ENCODE peak calls at places on chromosomes 6 and 20, in seven cellular contexts. One of them, this sample, is unnamed.

GRCh38 chr6:168195712-168196111 is 116.7 kb upstream of the FRMD1 start:
- DNase-seq in A172: no peak
- DNase-seq in Karpas-422: no peak
- DNase-seq in putamen: no peak
- DNase-seq in activated T-cell treated with anti-CD3 and anti-CD28 coated beads for 1 hour: no peak
- DNase-seq in stimulated activated CD4-positive, alpha-beta T cell treated with anti-CD3 and anti-CD28 coated beads, Interleukin-1b, Interleukin-23, amount 100 ng/mL, for 48 hours: no peak
- DNase-seq in CD8-positive, alpha-beta T cell: no peak
- DNase-seq in this sample: no peak

GRCh38 chr20:29689411-29690225 is 1567.8 kb upstream of the DEFB115 start:
- DNase-seq in A172: no peak
- DNase-seq in Karpas-422: no peak
- DNase-seq in putamen: no peak
- DNase-seq in activated T-cell treated with anti-CD3 and anti-CD28 coated beads for 1 hour: peak; percentile 19
- DNase-seq in stimulated activated CD4-positive, alpha-beta T cell treated with anti-CD3 and anti-CD28 coated beads, Interleukin-1b, Interleukin-23, amount 100 ng/mL, for 48 hours: peak; percentile 54
- DNase-seq in CD8-positive, alpha-beta T cell: no peak
- DNase-seq in this sample: peak; percentile 76

GRCh38 chr20:34791289-34792020 is 34.0 kb downstream of the NCOA6 start:
- DNase-seq in A172: peak; percentile 12
- DNase-seq in Karpas-422: no peak
- DNase-seq in putamen: no peak
- DNase-seq in activated T-cell treated with anti-CD3 and anti-CD28 coated beads for 1 hour: no peak
- DNase-seq in stimulated activated CD4-positive, alpha-beta T cell treated with anti-CD3 and anti-CD28 coated beads, Interleukin-1b, Interleukin-23, amount 100 ng/mL, for 48 hours: no peak
- DNase-seq in CD8-positive, alpha-beta T cell: no peak
- DNase-seq in this sample: peak; percentile 64

GRCh38 chr20:58855506-58856314 is 3.2 kb downstream of the GNAS start:
- DNase-seq in A172: no peak
- DNase-seq in Karpas-422: no peak
- DNase-seq in putamen: no peak
- DNase-seq in activated T-cell treated with anti-CD3 and anti-CD28 coated beads for 1 hour: no peak
- DNase-seq in stimulated activated CD4-positive, alpha-beta T cell treated with anti-CD3 and anti-CD28 coated beads, Interleukin-1b, Interleukin-23, amount 100 ng/mL, for 48 hours: no peak
- DNase-seq in CD8-positive, alpha-beta T cell: no peak
- DNase-seq in this sample: no peak

GRCh38 chr6:7554533-7555275 is 13.2 kb downstream of the DSP start:
- DNase-seq in A172: no peak
- DNase-seq in Karpas-422: no peak
- DNase-seq in putamen: no peak
- DNase-seq in activated T-cell treated with anti-CD3 and anti-CD28 coated beads for 1 hour: no peak
- DNase-seq in stimulated activated CD4-positive, alpha-beta T cell treated with anti-CD3 and anti-CD28 coated beads, Interleukin-1b, Interleukin-23, amount 100 ng/mL, for 48 hours: no peak
- DNase-seq in CD8-positive, alpha-beta T cell: no peak
- DNase-seq in this sample: no peak

GRCh38 chr6:7691675-7692452 is 34.0 kb upstream of the BMP6 start:
- DNase-seq in A172: peak; percentile 85
- DNase-seq in Karpas-422: no peak
- DNase-seq in putamen: no peak
- DNase-seq in activated T-cell treated with anti-CD3 and anti-CD28 coated beads for 1 hour: no peak
- DNase-seq in stimulated activated CD4-positive, alpha-beta T cell treated with anti-CD3 and anti-CD28 coated beads, Interleukin-1b, Interleukin-23, amount 100 ng/mL, for 48 hours: no peak
- DNase-seq in CD8-positive, alpha-beta T cell: no peak
- DNase-seq in this sample: no peak

GRCh38 chr20:1505361-1505760 is 14.1 kb upstream of the SIRPB2 start:
- DNase-seq in A172: peak; percentile 27
- DNase-seq in Karpas-422: no peak
- DNase-seq in putamen: no peak
- DNase-seq in activated T-cell treated with anti-CD3 and anti-CD28 coated beads for 1 hour: no peak
- DNase-seq in stimulated activated CD4-positive, alpha-beta T cell treated with anti-CD3 and anti-CD28 coated beads, Interleukin-1b, Interleukin-23, amount 100 ng/mL, for 48 hours: no peak
- DNase-seq in CD8-positive, alpha-beta T cell: no peak
- DNase-seq in this sample: no peak

GRCh38 chr6:122747573-122747972 is 31.9 kb upstream of the FABP7 start:
- DNase-seq in A172: no peak
- DNase-seq in Karpas-422: peak; percentile 49
- DNase-seq in putamen: no peak
- DNase-seq in activated T-cell treated with anti-CD3 and anti-CD28 coated beads for 1 hour: no peak
- DNase-seq in stimulated activated CD4-positive, alpha-beta T cell treated with anti-CD3 and anti-CD28 coated beads, Interleukin-1b, Interleukin-23, amount 100 ng/mL, for 48 hours: no peak
- DNase-seq in CD8-positive, alpha-beta T cell: no peak
- DNase-seq in this sample: no peak

This sample was measured in NCI-H2227 treated with DMSO at 0.1 percent for 48 hours.